ENCODE peak calls at places on chromosomes 4 and X, in five cellular contexts. M is HepG2, H is SK-N-SH, Y is K562, B is GM12878. C is an unnamed sample.

GRCh38 chr4:184762100-184762499 is 28.2 kb upstream of the CENPU start:
- DNase-seq in M (no peak), H (no peak), Y (no peak), B (peak; percentile 50), C (no peak)

GRCh38 chr4:84708406-84709135 is 125.6 kb downstream of the CDS1 start:
- DNase-seq in M (no peak), H (no peak), Y (no peak), B (no peak), C (no peak)

GRCh38 chrX:97529801-97530200 is 646.1 kb downstream of the RPA4 start:
- DNase-seq in M (no peak), H (no peak), Y (no peak), B (no peak), C (no peak)

GRCh38 chr4:85708468-85708867 is 233.5 kb downstream of the ARHGAP24 start:
- DNase-seq in M (no peak), H (no peak), Y (no peak), B (no peak), C (no peak)

GRCh38 chrX:103343105-103343504 is 13.1 kb downstream of the TCEAL7 start:
- DNase-seq in M (no peak), H (peak; percentile 44), Y (peak; percentile 16), B (no peak), C (no peak)

GRCh38 chr4:75786526-75786925 is 62.1 kb downstream of the USO1 start:
- DNase-seq in M (no peak), H (no peak), Y (no peak), B (no peak), C (no peak)

GRCh38 chr4:16858275-16858752 is 40.1 kb downstream of the LDB2 start:
- DNase-seq in M (no peak), H (no peak), Y (no peak), B (no peak), C (peak; percentile 34)

GRCh38 chr4:78293348-78293747 is 236.2 kb downstream of the FRAS1 start:
- DNase-seq in M (no peak), H (no peak), Y (no peak), B (no peak), C (no peak)

GRCh38 chr4:152581536-152582160 is 45.8 kb upstream of the FBXW7 start:
- DNase-seq in M (no peak), H (no peak), Y (no peak), B (no peak), C (no peak)

GRCh38 chrX:39983715-39984114 is 114.0 kb downstream of the BCOR start:
- DNase-seq in M (no peak), H (no peak), Y (no peak), B (no peak), C (no peak)

GRCh38 chr4:6988016-6988715 is 55.0 kb upstream of the TADA2B start:
- DNase-seq in M (no peak), H (peak; percentile 42), Y (peak; percentile 37), B (no peak), C (no peak)

GRCh38 chr4:74790652-74791051 is 3.7 kb downstream of the BTC start:
- DNase-seq in M (no peak), H (no peak), Y (no peak), B (no peak), C (no peak)

GRCh38 chrX:130728208-130728607 is 174.8 kb downstream of the ENOX2 start:
- DNase-seq in M (no peak), H (no peak), Y (no peak), B (no peak), C (no peak)

GRCh38 chrX:85499400-85499799 is 119.9 kb upstream of the POF1B start:
- DNase-seq in M (no peak), H (no peak), Y (no peak), B (no peak), C (no peak)

GRCh38 chr4:180059216-180059881 is 2183.9 kb upstream of the TENM3 start:
- DNase-seq in M (no peak), H (peak; percentile 31), Y (no peak), B (no peak), C (no peak)

GRCh38 chr4:72701987-72702819 is 133.2 kb upstream of the ADAMTS3 start:
- DNase-seq in M (peak; percentile 42), H (peak; percentile 34), Y (peak; percentile 33), B (no peak), C (no peak)

GRCh38 chr4:120319230-120319761 is 252.6 kb upstream of the MAD2L1 start:
- DNase-seq in M (no peak), H (no peak), Y (no peak), B (no peak), C (no peak)

GRCh38 chr4:106892786-106893185 is 143.3 kb downstream of the DKK2 start:
- DNase-seq in M (no peak), H (no peak), Y (no peak), B (no peak), C (no peak)

GRCh38 chrX:2464677-2465166 is 36.1 kb downstream of the DHRSX start:
- DNase-seq in M (no peak), H (no peak), Y (peak; percentile 53), B (no peak), C (no peak)

GRCh38 chr4:113674251-113674650 is 87.3 kb downstream of the CAMK2D start:
- DNase-seq in M (no peak), H (no peak), Y (no peak), B (no peak), C (no peak)

GRCh38 chr4:40183615-40184411 is 13.0 kb upstream of the RHOH start:
- DNase-seq in M (no peak), H (no peak), Y (no peak), B (no peak), C (no peak)

GRCh38 chr4:10696253-10696652 is 11.7 kb upstream of the CLNK start:
- DNase-seq in M (no peak), H (no peak), Y (no peak), B (no peak), C (no peak)

GRCh38 chrX:12080265-12080664 is 58.0 kb upstream of the FRMPD4 start:
- DNase-seq in M (peak; percentile 2), H (peak; percentile 18), Y (peak; percentile 13), B (no peak), C (no peak)

GRCh38 chr4:112633477-112634235 is 3.1 kb downstream of the ZGRF1 start:
- DNase-seq in M (peak; percentile 18), H (peak; percentile 40), Y (no peak), B (peak; percentile 17), C (no peak)

GRCh38 chr4:17030543-17030942 is 132.1 kb upstream of the LDB2 start:
- DNase-seq in M (no peak), H (no peak), Y (no peak), B (no peak), C (no peak)

GRCh38 chr4:40763228-40763716 is 13.5 kb downstream of the NSUN7 start:
- DNase-seq in M (no peak), H (no peak), Y (no peak), B (peak; percentile 88), C (no peak)

GRCh38 chr4:649751-650310 is 24.2 kb downstream of the ATP5ME start:
- DNase-seq in M (no peak), H (no peak), Y (no peak), B (no peak), C (no peak)

GRCh38 chrX:24526616-24527015 is 61.5 kb downstream of the PDK3 start:
- DNase-seq in M (no peak), H (no peak), Y (no peak), B (no peak), C (no peak)

GRCh38 chrX:24525455-24525854 is 60.4 kb downstream of the PDK3 start:
- DNase-seq in M (no peak), H (no peak), Y (no peak), B (no peak), C (no peak)

GRCh38 chrX:24528605-24529004 is 63.5 kb downstream of the PDK3 start:
- DNase-seq in M (no peak), H (no peak), Y (no peak), B (no peak), C (no peak)
- TF ChIP-seq EP300 in M (no peak), H (no peak), Y (no peak), B (no peak), C (no peak)

DNA sequence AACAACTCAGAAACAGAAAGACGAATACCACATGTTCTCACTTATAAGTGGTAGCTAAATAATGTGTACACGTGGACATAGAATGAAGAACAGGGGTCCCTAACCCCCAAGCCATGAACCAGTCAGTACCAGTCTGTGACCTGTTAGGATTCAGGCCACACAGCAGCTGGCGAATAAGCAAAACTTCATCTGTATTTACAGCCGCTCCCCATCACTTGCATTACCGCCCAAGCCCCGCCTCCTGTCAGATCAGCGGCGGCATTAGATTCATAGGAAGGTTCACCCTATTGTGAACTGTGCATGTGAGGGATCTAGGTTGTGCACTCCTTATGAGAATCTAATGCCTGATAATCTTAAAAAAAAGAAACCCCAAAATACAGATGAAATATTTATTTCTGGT is 1128.7 kb downstream of the NLGN4X start:
- DNase-seq in M (no peak), H (no peak), Y (no peak), B (no peak), C (no peak)
- TF ChIP-seq TAF1 in M (no peak), H (no peak), Y (no peak), B (no peak), C (no peak)

GRCh38 chr4:82606622-82607021 is 44.8 kb upstream of the TMEM150C start:
- DNase-seq in M (no peak), H (no peak), Y (no peak), B (no peak), C (no peak)

GRCh38 chr4:82614868-82615449 is 53.2 kb upstream of the TMEM150C start:
- DNase-seq in M (no peak), H (no peak), Y (no peak), B (no peak), C (no peak)

GRCh38 chr4:82613111-82613510 is 51.3 kb upstream of the TMEM150C start:
- DNase-seq in M (no peak), H (no peak), Y (no peak), B (no peak), C (no peak)

GRCh38 chr4:82611982-82612381 is 50.2 kb upstream of the TMEM150C start:
- DNase-seq in M (no peak), H (no peak), Y (no peak), B (no peak), C (no peak)
- TF ChIP-seq EP300 in M (no peak), H (no peak), Y (no peak), B (no peak), C (no peak)

GRCh38 chr4:95541094-95541493 is 7.7 kb downstream of the UNC5C start:
- DNase-seq in M (no peak), H (no peak), Y (no peak), B (no peak), C (no peak)

GRCh38 chr4:95540227-95540626 is 8.5 kb downstream of the UNC5C start:
- DNase-seq in M (no peak), H (no peak), Y (no peak), B (no peak), C (no peak)

GRCh38 chr4:95537967-95538485 is 10.7 kb downstream of the UNC5C start:
- DNase-seq in M (no peak), H (no peak), Y (no peak), B (no peak), C (no peak)

GRCh38 chr4:95537181-95537580 is 11.6 kb downstream of the UNC5C start:
- DNase-seq in M (no peak), H (no peak), Y (no peak), B (no peak), C (no peak)

DNA sequence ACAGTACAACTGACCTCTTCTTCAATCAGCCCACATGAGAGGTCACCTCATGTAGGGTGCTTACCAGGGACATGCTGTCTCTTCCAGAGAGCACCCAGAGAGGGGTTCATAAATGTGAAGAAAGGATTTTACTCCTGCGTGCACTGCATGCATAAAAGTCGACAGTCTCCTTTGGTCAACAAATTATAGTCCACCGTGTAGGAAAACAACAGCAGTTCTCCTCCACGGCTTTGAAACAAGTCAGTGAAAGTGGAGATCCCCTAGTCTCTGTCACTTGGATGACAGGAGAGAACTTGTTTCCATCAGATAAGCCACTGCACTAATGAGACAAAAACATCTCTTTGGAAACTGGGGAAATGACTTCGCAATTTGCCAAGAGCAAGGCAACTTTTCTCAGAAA is 9.7 kb downstream of the UNC5C start:
- DNase-seq in M (no peak), H (no peak), Y (no peak), B (no peak), C (no peak)
- TF ChIP-seq TAF1 in M (no peak), H (no peak), Y (no peak), B (no peak), C (no peak)